ENCODE peak calls at places on chromosomes 4 and X, in five cellular contexts. H is HEK293T, Z is H1, F is HepG2, A is GM12878. R is an unnamed sample.

GRCh38 chrX:108148524-108148923 is 56.9 kb downstream of the ATG4A start:
- DNase-seq in H (no peak), Z (no peak), F (no peak), A (peak), R (no peak)

GRCh38 chrX:152926279-152926678 is 28.4 kb downstream of the ZNF185 start:
- DNase-seq in H (peak), Z (no peak), F (peak), A (no peak), R (peak)

GRCh38 chr4:6405417-6405747 is 67.0 kb downstream of the PPP2R2C start:
- DNase-seq in H (no peak), Z (no peak), F (no peak), A (no peak), R (no peak)

GRCh38 chr4:159002950-159003349 is 99.9 kb upstream of the RAPGEF2 start:
- DNase-seq in H (no peak), Z (no peak), F (no peak), A (no peak), R (no peak)

GRCh38 chrX:100980608-100981497 is 11.3 kb downstream of the ARL13A start:
- DNase-seq in H (no peak), Z (no peak), F (peak), A (no peak), R (no peak)

GRCh38 chr4:122152699-122153328 is 683 bp downstream of the BLTP1 start:
- DNase-seq in H (peak), Z (no peak), F (peak), A (no peak), R (peak)

GRCh38 chr4:28009541-28009940 is 1148.9 kb downstream of the STIM2 start:
- DNase-seq in H (no peak), Z (no peak), F (no peak), A (no peak), R (no peak)

GRCh38 chr4:107658400-107659326 is 61.4 kb downstream of the PAPSS1 start:
- DNase-seq in H (no peak), Z (no peak), F (no peak), A (no peak), R (no peak)

GRCh38 chr4:76993787-76994641 is 44.5 kb downstream of the SEPTIN11 start:
- DNase-seq in H (no peak), Z (no peak), F (no peak), A (peak), R (no peak)

GRCh38 chrX:8846271-8846670 is 45.1 kb upstream of the FAM9A start:
- DNase-seq in H (no peak), Z (no peak), F (no peak), A (no peak), R (no peak)

GRCh38 chr4:80434238-80434637 is 98.7 kb downstream of the CFAP299 start:
- DNase-seq in H (no peak), Z (no peak), F (no peak), A (no peak), R (no peak)

GRCh38 chr4:67659065-67659464 is 41.9 kb downstream of the UBA6 start:
- DNase-seq in H (no peak), Z (no peak), F (no peak), A (no peak), R (no peak)

GRCh38 chr4:163681208-163681821 is 186.8 kb downstream of the TMA16 start:
- DNase-seq in H (peak), Z (no peak), F (peak), A (no peak), R (peak)

DNA sequence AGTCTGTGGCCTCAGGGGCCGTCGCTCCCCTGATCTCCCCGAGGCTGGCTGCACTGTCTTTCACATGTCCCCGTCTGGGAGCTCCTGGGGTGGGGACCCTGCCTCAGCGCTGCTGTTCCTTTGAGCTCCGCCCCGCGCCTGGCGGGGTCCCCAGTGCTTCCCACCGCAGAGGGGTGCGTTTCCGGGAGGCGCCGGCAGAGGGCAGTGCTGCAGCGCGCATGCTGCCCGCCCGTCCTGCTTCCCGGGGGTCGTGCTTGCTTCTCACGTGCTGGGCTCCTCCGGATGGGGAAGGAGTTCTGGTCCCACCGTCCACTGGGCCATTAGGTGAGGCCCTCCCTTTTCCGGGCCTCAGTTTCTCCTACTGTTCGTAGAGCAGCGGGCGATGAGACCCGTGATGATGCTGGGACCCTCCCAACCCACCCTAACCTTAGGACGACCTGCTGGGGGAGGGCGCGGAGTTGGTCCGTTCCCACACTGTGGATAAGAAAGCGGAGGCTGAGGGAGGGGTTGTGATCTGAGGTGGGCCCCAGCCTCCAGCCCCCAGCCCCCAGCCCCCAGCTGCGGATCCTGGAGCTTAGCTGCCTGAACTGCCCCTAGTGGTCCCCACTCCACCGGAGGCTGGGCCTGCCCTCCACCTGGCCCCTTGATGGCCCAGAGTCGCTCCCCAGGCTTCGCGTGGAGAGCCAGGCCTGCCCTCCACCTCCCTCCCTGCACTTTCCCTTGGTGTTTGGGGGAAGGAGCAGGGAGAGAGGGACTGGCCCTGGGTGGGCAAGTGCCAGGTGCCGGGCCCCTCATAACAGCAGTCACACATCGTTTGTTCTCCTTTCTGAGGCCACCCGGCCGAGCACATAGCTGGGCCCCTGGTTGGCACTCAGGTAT is 15.3 kb downstream of the CPZ start:
- DNase-seq in H (peak), Z (peak), F (no peak), A (no peak), R (no peak)
- TF ChIP-seq SUZ12 in H (no peak), Z (no peak), F (no peak), A (no peak), R (no peak)

GRCh38 chr4:17260395-17260907 is 251.4 kb downstream of the QDPR start:
- DNase-seq in H (no peak), Z (no peak), F (no peak), A (no peak), R (no peak)
- TF ChIP-seq SUZ12 in H (no peak), Z (no peak), F (no peak), A (no peak), R (no peak)

DNA sequence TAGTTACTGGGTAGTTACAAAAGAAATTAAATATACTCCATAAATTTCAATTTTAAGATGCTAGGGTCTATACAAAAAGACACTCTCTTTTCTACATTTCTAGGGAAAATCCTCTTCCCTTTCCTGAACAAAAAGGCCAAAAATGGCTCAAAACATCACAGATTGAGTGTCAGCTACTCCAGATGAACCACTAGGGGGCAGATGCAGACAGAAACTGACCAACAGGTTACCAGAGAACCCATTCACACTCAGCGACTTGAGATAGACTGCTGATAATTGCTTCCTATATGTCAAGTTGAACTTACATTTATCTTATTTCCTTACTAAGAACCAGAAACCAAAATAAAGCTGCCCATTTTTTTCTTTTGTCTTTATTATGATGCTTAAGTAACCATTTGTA is 83.4 kb upstream of the MID1IP1 start:
- DNase-seq in H (peak), Z (no peak), F (peak), A (no peak), R (peak)
- TF ChIP-seq SUZ12 in H (no peak), Z (no peak), F (no peak), A (no peak), R (no peak)

GRCh38 chr4:153142700-153143438 is 61.4 kb upstream of the TRIM2 start:
- DNase-seq in H (peak), Z (no peak), F (peak), A (no peak), R (no peak)
- TF ChIP-seq SUZ12 in H (no peak), Z (no peak), F (no peak), A (no peak), R (no peak)

DNA sequence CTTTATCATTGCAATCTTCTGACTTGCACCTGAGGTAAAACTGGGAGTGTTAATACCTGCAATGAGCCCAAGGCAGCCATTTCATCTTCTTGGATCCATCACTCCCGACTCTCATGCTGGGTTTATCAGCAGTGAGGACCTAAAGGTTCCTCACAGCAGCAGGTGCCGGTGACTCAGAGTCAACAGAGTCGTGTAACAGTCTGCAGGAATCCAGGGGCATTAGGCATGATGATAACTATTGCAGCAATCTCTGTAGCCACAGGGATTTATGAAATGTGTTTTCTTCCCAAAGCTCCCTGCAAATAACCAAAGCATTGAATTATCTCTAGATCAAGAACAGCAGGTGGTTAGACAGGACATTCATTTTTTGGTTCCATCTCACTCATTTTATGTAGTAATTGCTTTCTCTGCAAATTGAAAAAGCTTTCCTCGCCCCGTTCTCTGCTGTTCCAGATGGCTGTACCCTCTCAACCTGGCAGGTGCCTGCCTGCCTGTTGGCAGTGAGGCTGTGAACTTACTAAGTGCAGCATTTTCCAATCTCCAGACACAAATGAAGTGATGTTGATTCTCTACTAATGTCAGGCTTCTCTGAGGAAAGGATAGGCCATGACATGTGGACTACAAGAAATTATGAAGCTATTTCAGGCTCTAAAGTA is 48.1 kb upstream of the TSPAN7 start:
- DNase-seq in H (no peak), Z (no peak), F (peak), A (no peak), R (no peak)
- TF ChIP-seq SUZ12 in H (no peak), Z (no peak), F (no peak), A (no peak), R (no peak)

GRCh38 chr4:39823193-39823592 is 125.3 kb downstream of the UBE2K start:
- DNase-seq in H (no peak), Z (no peak), F (no peak), A (no peak), R (no peak)
- TF ChIP-seq SUZ12 in H (no peak), Z (no peak), F (no peak), A (no peak), R (no peak)

R was measured in NT2/D1.